ENCODE peak calls at places on chromosome 2, in four cellular contexts. M, Z, R and N are unnamed samples.

GRCh38 chr2:233851169-233851568 is 3.2 kb downstream of the HJURP start:
- DNase-seq in Z (no peak), R (no peak), M (no peak), N (no peak)

GRCh38 chr2:144583741-144584453 is 64.0 kb upstream of the ZEB2 start:
- DNase-seq in R (peak; percentile 92), Z (no peak), M (peak; percentile 85), N (no peak)

GRCh38 chr2:131077182-131077846 is 15.9 kb downstream of the FAM168B start:
- DNase-seq in M (no peak), Z (no peak), R (no peak), N (no peak)

GRCh38 chr2:177673602-177674595 is 281.3 kb downstream of the AGPS start:
- DNase-seq in Z (no peak), R (peak; percentile 11), M (no peak), N (no peak)

GRCh38 chr2:99879481-99879880 is 262.9 kb downstream of the AFF3 start:
- DNase-seq in Z (no peak), M (peak; percentile 52), R (no peak), N (no peak)

GRCh38 chr2:45170191-45170975 is 161.1 kb upstream of the SIX2 start:
- DNase-seq in M (no peak), Z (no peak), R (no peak), N (no peak)

GRCh38 chr2:81467096-81467495 is 1162.5 kb upstream of the LRRTM1 start:
- DNase-seq in R (no peak), M (no peak), Z (no peak), N (no peak)

GRCh38 chr2:212667751-212668316 is 129.2 kb upstream of the ERBB4 start:
- DNase-seq in M (no peak), R (no peak), Z (no peak), N (no peak)

GRCh38 chr2:171410101-171410500 is 23.7 kb downstream of the METTL8 start:
- DNase-seq in Z (no peak), R (peak; percentile 20), M (peak; percentile 31), N (no peak)

GRCh38 chr2:227513113-227513512 is 41.2 kb downstream of the AGFG1 start:
- DNase-seq in Z (no peak), M (no peak), R (peak; percentile 29), N (no peak)

GRCh38 chr2:145690183-145690582 is 1170.3 kb upstream of the ZEB2 start:
- DNase-seq in Z (no peak), R (peak; percentile 8), M (peak; percentile 79), N (no peak)

GRCh38 chr2:152099655-152100050 is 809 bp upstream of the CACNB4 start:
- DNase-seq in R (no peak), M (no peak), Z (no peak), N (no peak)
- H3K4me3 ChIP-seq in R (no peak overlapping the region), M (peak overlapping the region; percentile 64), Z (no peak overlapping the region), N (no peak overlapping the region)

DNA sequence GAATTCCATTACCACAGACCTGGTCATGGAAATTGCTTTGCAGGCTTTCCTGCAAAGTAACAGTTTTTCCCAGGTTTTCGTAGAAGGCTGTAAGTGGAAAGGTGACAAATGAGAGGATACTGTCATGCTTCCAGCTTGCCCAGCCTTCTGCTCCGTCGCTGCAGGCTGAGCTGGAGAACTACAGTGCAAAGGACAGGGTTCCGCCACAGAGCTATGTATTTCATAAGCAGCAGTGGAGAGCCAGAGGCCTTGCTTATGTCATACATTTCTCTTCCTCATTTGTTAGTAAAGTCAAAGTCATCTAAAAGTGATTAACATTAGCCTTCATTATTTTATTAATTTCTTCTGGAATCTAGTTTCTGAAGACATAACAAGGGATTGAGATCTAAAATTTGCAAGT is 72.9 kb upstream of the RBM44 start:
- DNase-seq in M (no peak), R (no peak), Z (no peak), N (no peak)
- H3K27ac ChIP-seq in M (no peak overlapping the region), R (no peak overlapping the region), Z (no peak overlapping the region), N (no peak overlapping the region)

GRCh38 chr2:3585239-3586109 is 9.4 kb upstream of the COLEC11 start:
- DNase-seq in R (no peak), Z (no peak), M (peak; percentile 30), N (no peak)
- H3K4me3 ChIP-seq in R (no peak overlapping the region), Z (no peak overlapping the region), M (peak overlapping the region; percentile 45), N (no peak overlapping the region)

GRCh38 chr2:241103176-241103595 is 1.1 kb upstream of the MTERF4 start:
- DNase-seq in R (no peak), M (no peak), Z (no peak), N (no peak)
- H3K27ac ChIP-seq in R (peak overlapping the region; percentile 56), M (no peak overlapping the region), Z (peak overlapping the region; percentile 86), N (peak overlapping the region; percentile 89)